ENCODE peak calls at places on chromosomes 11 and 22, in ten cellular contexts. One of them, this sample, is unnamed.

GRCh38 chr11:28581286-28582242 is 473.4 kb downstream of the METTL15 start:
- DNase-seq in mucosa of descending colon: no peak
- DNase-seq in brain microvascular endothelial cell: peak
- DNase-seq in body of pancreas: no peak
- DNase-seq in spleen: no peak
- DNase-seq in lung: no peak
- DNase-seq in kidney: no peak
- DNase-seq in suprapubic skin: no peak
- DNase-seq in mammary epithelial cell: no peak
- DNase-seq in hepatocyte: no peak
- DNase-seq in this sample: no peak

GRCh38 chr11:114762437-114762836 is 84.1 kb downstream of the NXPE2 start:
- DNase-seq in mucosa of descending colon: peak
- DNase-seq in brain microvascular endothelial cell: peak
- DNase-seq in body of pancreas: peak
- DNase-seq in spleen: no peak
- DNase-seq in lung: peak
- DNase-seq in kidney: peak
- DNase-seq in suprapubic skin: no peak
- DNase-seq in mammary epithelial cell: peak
- DNase-seq in hepatocyte: peak
- DNase-seq in this sample: no peak

GRCh38 chr11:125429807-125430678 is 66.0 kb downstream of the FEZ1 start:
- DNase-seq in mucosa of descending colon: no peak
- DNase-seq in brain microvascular endothelial cell: no peak
- DNase-seq in body of pancreas: no peak
- DNase-seq in spleen: no peak
- DNase-seq in lung: no peak
- DNase-seq in kidney: no peak
- DNase-seq in suprapubic skin: no peak
- DNase-seq in mammary epithelial cell: no peak
- DNase-seq in hepatocyte: no peak
- DNase-seq in this sample: no peak

GRCh38 chr11:78292109-78292803 is 103.5 kb downstream of the USP35 start:
- DNase-seq in mucosa of descending colon: no peak
- DNase-seq in brain microvascular endothelial cell: no peak
- DNase-seq in body of pancreas: no peak
- DNase-seq in spleen: no peak
- DNase-seq in lung: peak
- DNase-seq in kidney: no peak
- DNase-seq in suprapubic skin: no peak
- DNase-seq in mammary epithelial cell: no peak
- DNase-seq in hepatocyte: no peak
- DNase-seq in this sample: no peak

GRCh38 chr22:41401781-41402648 is 20.3 kb downstream of the TEF start:
- DNase-seq in mucosa of descending colon: peak
- DNase-seq in brain microvascular endothelial cell: peak
- DNase-seq in body of pancreas: peak
- DNase-seq in spleen: no peak
- DNase-seq in lung: peak
- DNase-seq in kidney: peak
- DNase-seq in suprapubic skin: no peak
- DNase-seq in mammary epithelial cell: peak
- DNase-seq in hepatocyte: peak
- DNase-seq in this sample: peak

GRCh38 chr22:17578129-17578754 is 14.9 kb downstream of the SLC25A18 start:
- DNase-seq in mucosa of descending colon: peak
- DNase-seq in brain microvascular endothelial cell: no peak
- DNase-seq in body of pancreas: peak
- DNase-seq in spleen: no peak
- DNase-seq in lung: peak
- DNase-seq in kidney: peak
- DNase-seq in suprapubic skin: peak
- DNase-seq in mammary epithelial cell: no peak
- DNase-seq in hepatocyte: no peak
- DNase-seq in this sample: no peak

GRCh38 chr11:502288-503178 is 4.5 kb downstream of the RNH1 start:
- DNase-seq in mucosa of descending colon: peak
- DNase-seq in brain microvascular endothelial cell: no peak
- DNase-seq in body of pancreas: no peak
- DNase-seq in spleen: no peak
- DNase-seq in lung: no peak
- DNase-seq in kidney: no peak
- DNase-seq in suprapubic skin: peak
- DNase-seq in mammary epithelial cell: no peak
- DNase-seq in hepatocyte: no peak
- DNase-seq in this sample: no peak

GRCh38 chr11:59802639-59803176 is 7.9 kb downstream of the MRPL16 start:
- DNase-seq in mucosa of descending colon: no peak
- DNase-seq in brain microvascular endothelial cell: peak
- DNase-seq in body of pancreas: no peak
- DNase-seq in spleen: no peak
- DNase-seq in lung: no peak
- DNase-seq in kidney: no peak
- DNase-seq in suprapubic skin: no peak
- DNase-seq in mammary epithelial cell: peak
- DNase-seq in hepatocyte: peak
- DNase-seq in this sample: no peak

GRCh38 chr11:71447791-71448256 is 369 bp downstream of the DHCR7 start:
- DNase-seq in mucosa of descending colon: no peak
- DNase-seq in brain microvascular endothelial cell: no peak
- DNase-seq in body of pancreas: peak
- DNase-seq in spleen: peak
- DNase-seq in lung: peak
- DNase-seq in kidney: no peak
- DNase-seq in suprapubic skin: no peak
- DNase-seq in mammary epithelial cell: peak
- DNase-seq in hepatocyte: peak
- DNase-seq in this sample: no peak

GRCh38 chr11:1671658-1672057 is 25.3 kb upstream of the KRTAP5-6 start:
- DNase-seq in mucosa of descending colon: no peak
- DNase-seq in brain microvascular endothelial cell: no peak
- DNase-seq in body of pancreas: no peak
- DNase-seq in spleen: no peak
- DNase-seq in lung: no peak
- DNase-seq in kidney: no peak
- DNase-seq in suprapubic skin: no peak
- DNase-seq in mammary epithelial cell: no peak
- DNase-seq in hepatocyte: no peak
- DNase-seq in this sample: no peak

GRCh38 chr11:126748097-126748756 is 252.3 kb downstream of the KIRREL3 start:
- DNase-seq in mucosa of descending colon: no peak
- DNase-seq in brain microvascular endothelial cell: no peak
- DNase-seq in body of pancreas: peak
- DNase-seq in spleen: peak
- DNase-seq in lung: no peak
- DNase-seq in kidney: no peak
- DNase-seq in suprapubic skin: no peak
- DNase-seq in mammary epithelial cell: no peak
- DNase-seq in hepatocyte: no peak
- DNase-seq in this sample: no peak

GRCh38 chr11:30914143-30914762 is 328.1 kb upstream of the MPPED2 start:
- DNase-seq in mucosa of descending colon: no peak
- DNase-seq in brain microvascular endothelial cell: peak
- DNase-seq in body of pancreas: peak
- DNase-seq in spleen: peak
- DNase-seq in lung: no peak
- DNase-seq in kidney: peak
- DNase-seq in suprapubic skin: no peak
- DNase-seq in mammary epithelial cell: peak
- DNase-seq in hepatocyte: peak
- DNase-seq in this sample: no peak
- TF ChIP-seq CTCF in mucosa of descending colon: no peak
- TF ChIP-seq CTCF in brain microvascular endothelial cell: peak
- TF ChIP-seq CTCF in body of pancreas: peak
- TF ChIP-seq CTCF in spleen: no peak
- TF ChIP-seq CTCF in lung: no peak
- TF ChIP-seq CTCF in kidney: peak
- TF ChIP-seq CTCF in suprapubic skin: no peak
- TF ChIP-seq CTCF in mammary epithelial cell: peak
- TF ChIP-seq CTCF in hepatocyte: peak
- TF ChIP-seq CTCF in this sample: peak

GRCh38 chr22:24437091-24437490 is 9.7 kb downstream of the ADORA2A start:
- DNase-seq in mucosa of descending colon: no peak
- DNase-seq in brain microvascular endothelial cell: no peak
- DNase-seq in body of pancreas: no peak
- DNase-seq in spleen: no peak
- DNase-seq in lung: no peak
- DNase-seq in kidney: peak
- DNase-seq in suprapubic skin: peak
- DNase-seq in mammary epithelial cell: no peak
- DNase-seq in hepatocyte: no peak
- DNase-seq in this sample: no peak

GRCh38 chr22:24435861-24436351 is 8.5 kb downstream of the ADORA2A start:
- DNase-seq in mucosa of descending colon: no peak
- DNase-seq in brain microvascular endothelial cell: peak
- DNase-seq in body of pancreas: no peak
- DNase-seq in spleen: peak
- DNase-seq in lung: no peak
- DNase-seq in kidney: peak
- DNase-seq in suprapubic skin: peak
- DNase-seq in mammary epithelial cell: no peak
- DNase-seq in hepatocyte: no peak
- DNase-seq in this sample: no peak

GRCh38 chr22:24440270-24440717 is 12.9 kb downstream of the ADORA2A start:
- DNase-seq in mucosa of descending colon: no peak
- DNase-seq in brain microvascular endothelial cell: no peak
- DNase-seq in body of pancreas: no peak
- DNase-seq in spleen: peak
- DNase-seq in lung: no peak
- DNase-seq in kidney: peak
- DNase-seq in suprapubic skin: peak
- DNase-seq in mammary epithelial cell: no peak
- DNase-seq in hepatocyte: no peak
- DNase-seq in this sample: no peak

GRCh38 chr22:24436553-24436952 is 9.2 kb downstream of the ADORA2A start:
- DNase-seq in mucosa of descending colon: no peak
- DNase-seq in brain microvascular endothelial cell: no peak
- DNase-seq in body of pancreas: no peak
- DNase-seq in spleen: peak
- DNase-seq in lung: no peak
- DNase-seq in kidney: peak
- DNase-seq in suprapubic skin: peak
- DNase-seq in mammary epithelial cell: no peak
- DNase-seq in hepatocyte: no peak
- DNase-seq in this sample: no peak

DNA sequence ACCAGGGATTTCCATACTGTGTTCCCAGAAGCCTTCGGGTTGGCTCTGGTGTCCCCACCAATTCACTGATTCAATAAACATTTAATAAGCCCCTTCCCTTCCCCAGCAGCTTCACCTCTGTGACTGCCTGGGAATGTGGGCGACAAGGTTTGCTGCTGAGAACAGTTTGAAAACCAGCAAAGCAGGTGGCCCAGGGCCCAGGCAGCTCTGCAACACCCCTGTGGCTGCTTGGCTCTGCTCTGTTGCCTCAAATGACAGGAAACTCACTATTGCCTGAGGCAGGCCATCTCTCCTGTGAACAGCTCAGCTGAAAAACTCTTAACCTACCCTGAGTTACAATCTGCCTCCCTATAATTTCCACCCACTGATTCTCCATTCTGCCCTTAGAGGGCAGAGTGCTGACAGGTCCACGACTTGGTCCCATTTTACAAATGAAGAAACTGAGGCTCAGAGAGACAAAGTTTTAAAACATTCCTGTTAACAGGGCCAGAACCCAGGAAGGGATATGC is 10.5 kb downstream of the ADORA2A start:
- DNase-seq in mucosa of descending colon: no peak
- DNase-seq in brain microvascular endothelial cell: no peak
- DNase-seq in body of pancreas: no peak
- DNase-seq in spleen: peak
- DNase-seq in lung: no peak
- DNase-seq in kidney: peak
- DNase-seq in suprapubic skin: peak
- DNase-seq in mammary epithelial cell: peak
- DNase-seq in hepatocyte: no peak
- DNase-seq in this sample: no peak
- TF ChIP-seq CTCF in mucosa of descending colon: no peak
- TF ChIP-seq CTCF in brain microvascular endothelial cell: peak
- TF ChIP-seq CTCF in body of pancreas: no peak
- TF ChIP-seq CTCF in spleen: no peak
- TF ChIP-seq CTCF in lung: no peak
- TF ChIP-seq CTCF in kidney: no peak
- TF ChIP-seq CTCF in suprapubic skin: no peak
- TF ChIP-seq CTCF in mammary epithelial cell: peak
- TF ChIP-seq CTCF in hepatocyte: no peak
- TF ChIP-seq CTCF in this sample: peak

GRCh38 chr11:55701429-55701828 is 39.4 kb downstream of the OR4C6 start:
- DNase-seq in mucosa of descending colon: no peak
- DNase-seq in brain microvascular endothelial cell: no peak
- DNase-seq in body of pancreas: no peak
- DNase-seq in spleen: no peak
- DNase-seq in lung: no peak
- DNase-seq in kidney: no peak
- DNase-seq in suprapubic skin: no peak
- DNase-seq in mammary epithelial cell: no peak
- DNase-seq in hepatocyte: no peak
- DNase-seq in this sample: no peak

GRCh38 chr11:55707029-55707428 is 45.0 kb downstream of the OR4C6 start:
- DNase-seq in mucosa of descending colon: no peak
- DNase-seq in brain microvascular endothelial cell: peak
- DNase-seq in body of pancreas: no peak
- DNase-seq in spleen: no peak
- DNase-seq in lung: no peak
- DNase-seq in kidney: no peak
- DNase-seq in suprapubic skin: no peak
- DNase-seq in mammary epithelial cell: peak
- DNase-seq in hepatocyte: peak
- DNase-seq in this sample: no peak
- TF ChIP-seq CTCF in mucosa of descending colon: no peak
- TF ChIP-seq CTCF in brain microvascular endothelial cell: peak
- TF ChIP-seq CTCF in body of pancreas: peak
- TF ChIP-seq CTCF in spleen: no peak
- TF ChIP-seq CTCF in lung: no peak
- TF ChIP-seq CTCF in kidney: peak
- TF ChIP-seq CTCF in suprapubic skin: no peak
- TF ChIP-seq CTCF in mammary epithelial cell: peak
- TF ChIP-seq CTCF in hepatocyte: peak
- TF ChIP-seq CTCF in this sample: peak

GRCh38 chr11:129803533-129803932 is 12.1 kb upstream of the TMEM45B start:
- DNase-seq in mucosa of descending colon: peak
- DNase-seq in brain microvascular endothelial cell: no peak
- DNase-seq in body of pancreas: no peak
- DNase-seq in spleen: no peak
- DNase-seq in lung: no peak
- DNase-seq in kidney: no peak
- DNase-seq in suprapubic skin: no peak
- DNase-seq in mammary epithelial cell: no peak
- DNase-seq in hepatocyte: peak
- DNase-seq in this sample: no peak

GRCh38 chr11:129800655-129801054 is 15.0 kb upstream of the TMEM45B start:
- DNase-seq in mucosa of descending colon: no peak
- DNase-seq in brain microvascular endothelial cell: no peak
- DNase-seq in body of pancreas: no peak
- DNase-seq in spleen: no peak
- DNase-seq in lung: no peak
- DNase-seq in kidney: no peak
- DNase-seq in suprapubic skin: no peak
- DNase-seq in mammary epithelial cell: no peak
- DNase-seq in hepatocyte: no peak
- DNase-seq in this sample: no peak

GRCh38 chr11:129798212-129798611 is 17.4 kb upstream of the TMEM45B start:
- DNase-seq in mucosa of descending colon: no peak
- DNase-seq in brain microvascular endothelial cell: no peak
- DNase-seq in body of pancreas: no peak
- DNase-seq in spleen: no peak
- DNase-seq in lung: no peak
- DNase-seq in kidney: no peak
- DNase-seq in suprapubic skin: no peak
- DNase-seq in mammary epithelial cell: no peak
- DNase-seq in hepatocyte: no peak
- DNase-seq in this sample: no peak

GRCh38 chr11:129804012-129804411 is 11.6 kb upstream of the TMEM45B start:
- DNase-seq in mucosa of descending colon: peak
- DNase-seq in brain microvascular endothelial cell: no peak
- DNase-seq in body of pancreas: no peak
- DNase-seq in spleen: no peak
- DNase-seq in lung: no peak
- DNase-seq in kidney: no peak
- DNase-seq in suprapubic skin: no peak
- DNase-seq in mammary epithelial cell: no peak
- DNase-seq in hepatocyte: no peak
- DNase-seq in this sample: no peak
- TF ChIP-seq CTCF in mucosa of descending colon: no peak
- TF ChIP-seq CTCF in brain microvascular endothelial cell: no peak
- TF ChIP-seq CTCF in body of pancreas: no peak
- TF ChIP-seq CTCF in spleen: no peak
- TF ChIP-seq CTCF in lung: no peak
- TF ChIP-seq CTCF in kidney: no peak
- TF ChIP-seq CTCF in suprapubic skin: no peak
- TF ChIP-seq CTCF in mammary epithelial cell: no peak
- TF ChIP-seq CTCF in hepatocyte: no peak
- TF ChIP-seq CTCF in this sample: no peak